ENCODE peak calls at places on chromosomes 7 and 10, in eight cellular contexts. One of them, this sample, is unnamed.

GRCh38 chr10:103626178-103626577 is 132.7 kb downstream of the NEURL1 start:
- DNase-seq in A549: no peak
- DNase-seq in neural progenitor cell: no peak
- DNase-seq in iPS DF 6.9: no peak
- DNase-seq in astrocyte: no peak
- DNase-seq in colonic mucosa: no peak
- DNase-seq in cardiac fibroblast: no peak
- DNase-seq in skeletal muscle cell: no peak
- DNase-seq in this sample: no peak

GRCh38 chr10:60384708-60385398 is 4.8 kb downstream of the ANK3 start:
- DNase-seq in skeletal muscle cell: peak
- DNase-seq in astrocyte: peak
- DNase-seq in neural progenitor cell: no peak
- DNase-seq in colonic mucosa: no peak
- DNase-seq in A549: peak
- DNase-seq in iPS DF 6.9: no peak
- DNase-seq in cardiac fibroblast: peak
- DNase-seq in this sample: no peak

GRCh38 chr10:79137826-79138225 is 69.1 kb downstream of the ZMIZ1 start:
- DNase-seq in iPS DF 6.9: no peak
- DNase-seq in astrocyte: peak
- DNase-seq in A549: no peak
- DNase-seq in neural progenitor cell: no peak
- DNase-seq in skeletal muscle cell: no peak
- DNase-seq in colonic mucosa: no peak
- DNase-seq in cardiac fibroblast: peak
- DNase-seq in this sample: no peak

GRCh38 chr10:33336606-33337334 is 2.3 kb upstream of the NRP1 start:
- DNase-seq in colonic mucosa: peak
- DNase-seq in neural progenitor cell: peak
- DNase-seq in A549: peak
- DNase-seq in skeletal muscle cell: no peak
- DNase-seq in cardiac fibroblast: peak
- DNase-seq in astrocyte: no peak
- DNase-seq in iPS DF 6.9: no peak
- DNase-seq in this sample: no peak

GRCh38 chr10:43093423-43094090 is 16.7 kb downstream of the RET start:
- DNase-seq in cardiac fibroblast: no peak
- DNase-seq in iPS DF 6.9: no peak
- DNase-seq in A549: peak
- DNase-seq in colonic mucosa: no peak
- DNase-seq in neural progenitor cell: peak
- DNase-seq in skeletal muscle cell: no peak
- DNase-seq in astrocyte: no peak
- DNase-seq in this sample: no peak

GRCh38 chr10:100816671-100817070 is 71.3 kb downstream of the PAX2 start:
- DNase-seq in colonic mucosa: no peak
- DNase-seq in astrocyte: no peak
- DNase-seq in neural progenitor cell: peak
- DNase-seq in A549: no peak
- DNase-seq in iPS DF 6.9: no peak
- DNase-seq in cardiac fibroblast: no peak
- DNase-seq in skeletal muscle cell: no peak
- DNase-seq in this sample: no peak

GRCh38 chr7:5425507-5426225 is 2.0 kb upstream of the TNRC18 start:
- DNase-seq in astrocyte: peak
- DNase-seq in iPS DF 6.9: no peak
- DNase-seq in cardiac fibroblast: peak
- DNase-seq in neural progenitor cell: peak
- DNase-seq in skeletal muscle cell: peak
- DNase-seq in A549: peak
- DNase-seq in colonic mucosa: peak
- DNase-seq in this sample: peak

GRCh38 chr10:123583639-123584418 is 82.3 kb upstream of the GPR26 start:
- DNase-seq in A549: peak
- DNase-seq in astrocyte: peak
- DNase-seq in neural progenitor cell: peak
- DNase-seq in skeletal muscle cell: peak
- DNase-seq in cardiac fibroblast: peak
- DNase-seq in colonic mucosa: peak
- DNase-seq in iPS DF 6.9: peak
- DNase-seq in this sample: peak

GRCh38 chr7:99631311-99632109 is 14.8 kb downstream of the ZSCAN25 start:
- DNase-seq in colonic mucosa: no peak
- DNase-seq in skeletal muscle cell: peak
- DNase-seq in astrocyte: no peak
- DNase-seq in iPS DF 6.9: no peak
- DNase-seq in A549: peak
- DNase-seq in cardiac fibroblast: peak
- DNase-seq in neural progenitor cell: peak
- DNase-seq in this sample: no peak

GRCh38 chr10:43218206-43218950 is 48.5 kb downstream of the RASGEF1A start:
- DNase-seq in astrocyte: peak
- DNase-seq in colonic mucosa: no peak
- DNase-seq in A549: no peak
- DNase-seq in skeletal muscle cell: no peak
- DNase-seq in cardiac fibroblast: no peak
- DNase-seq in neural progenitor cell: no peak
- DNase-seq in iPS DF 6.9: no peak
- DNase-seq in this sample: no peak

GRCh38 chr7:140348161-140348849 is 50.0 kb downstream of the SLC37A3 start:
- DNase-seq in skeletal muscle cell: no peak
- DNase-seq in cardiac fibroblast: peak
- DNase-seq in neural progenitor cell: no peak
- DNase-seq in iPS DF 6.9: no peak
- DNase-seq in A549: no peak
- DNase-seq in astrocyte: peak
- DNase-seq in colonic mucosa: no peak
- DNase-seq in this sample: no peak

GRCh38 chr10:112842832-112843360 is 107.2 kb upstream of the TCF7L2 start:
- DNase-seq in A549: no peak
- DNase-seq in cardiac fibroblast: peak
- DNase-seq in astrocyte: no peak
- DNase-seq in neural progenitor cell: peak
- DNase-seq in iPS DF 6.9: no peak
- DNase-seq in colonic mucosa: peak
- DNase-seq in skeletal muscle cell: peak
- DNase-seq in this sample: no peak

GRCh38 chr10:51667992-51668689 is 31.3 kb downstream of the CSTF2T start:
- DNase-seq in A549: no peak
- DNase-seq in astrocyte: peak
- DNase-seq in cardiac fibroblast: peak
- DNase-seq in iPS DF 6.9: no peak
- DNase-seq in skeletal muscle cell: no peak
- DNase-seq in colonic mucosa: no peak
- DNase-seq in neural progenitor cell: no peak
- DNase-seq in this sample: no peak

GRCh38 chr7:99428972-99429566 is 9.5 kb downstream of the PTCD1 start:
- DNase-seq in neural progenitor cell: no peak
- DNase-seq in A549: no peak
- DNase-seq in colonic mucosa: no peak
- DNase-seq in astrocyte: no peak
- DNase-seq in cardiac fibroblast: no peak
- DNase-seq in skeletal muscle cell: no peak
- DNase-seq in iPS DF 6.9: no peak
- DNase-seq in this sample: no peak

GRCh38 chr10:93199221-93199681 is 125.6 kb downstream of the CYP26A1 start:
- DNase-seq in A549: peak
- DNase-seq in skeletal muscle cell: no peak
- DNase-seq in cardiac fibroblast: peak
- DNase-seq in colonic mucosa: peak
- DNase-seq in astrocyte: peak
- DNase-seq in iPS DF 6.9: no peak
- DNase-seq in neural progenitor cell: peak
- DNase-seq in this sample: peak
- H3K4me3 ChIP-seq in A549: peak
- H3K4me3 ChIP-seq in skeletal muscle cell: peak
- H3K4me3 ChIP-seq in cardiac fibroblast: peak
- H3K4me3 ChIP-seq in colonic mucosa: peak
- H3K4me3 ChIP-seq in astrocyte: peak
- H3K4me3 ChIP-seq in iPS DF 6.9: no peak
- H3K4me3 ChIP-seq in neural progenitor cell: no peak
- H3K4me3 ChIP-seq in this sample: peak

DNA sequence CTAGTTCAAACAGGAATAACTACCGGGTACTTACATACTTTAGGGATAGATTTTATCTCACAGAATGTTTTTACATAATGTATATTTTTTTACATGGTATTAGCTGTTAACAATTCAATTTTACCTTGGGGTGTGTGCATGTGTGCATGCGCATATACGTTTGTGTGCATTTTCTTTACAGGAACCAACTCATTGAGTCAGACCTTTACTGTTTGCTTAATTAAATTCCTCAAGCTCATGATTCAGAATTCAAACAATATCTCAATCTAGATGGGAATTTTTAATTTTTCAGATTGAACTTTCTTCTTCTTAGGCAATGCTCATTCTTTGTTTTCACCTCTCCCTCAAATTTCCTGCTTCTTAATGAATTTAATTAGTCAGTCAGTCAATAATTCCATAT is 24.7 kb upstream of the WASL start:
- DNase-seq in skeletal muscle cell: no peak
- DNase-seq in iPS DF 6.9: no peak
- DNase-seq in cardiac fibroblast: no peak
- DNase-seq in A549: peak
- DNase-seq in neural progenitor cell: no peak
- DNase-seq in colonic mucosa: no peak
- DNase-seq in astrocyte: no peak
- DNase-seq in this sample: no peak
- H3K4me3 ChIP-seq in skeletal muscle cell: no peak
- H3K4me3 ChIP-seq in iPS DF 6.9: no peak
- H3K4me3 ChIP-seq in cardiac fibroblast: no peak
- H3K4me3 ChIP-seq in A549: no peak
- H3K4me3 ChIP-seq in neural progenitor cell: no peak
- H3K4me3 ChIP-seq in colonic mucosa: no peak
- H3K4me3 ChIP-seq in astrocyte: no peak
- H3K4me3 ChIP-seq in this sample: no peak

DNA sequence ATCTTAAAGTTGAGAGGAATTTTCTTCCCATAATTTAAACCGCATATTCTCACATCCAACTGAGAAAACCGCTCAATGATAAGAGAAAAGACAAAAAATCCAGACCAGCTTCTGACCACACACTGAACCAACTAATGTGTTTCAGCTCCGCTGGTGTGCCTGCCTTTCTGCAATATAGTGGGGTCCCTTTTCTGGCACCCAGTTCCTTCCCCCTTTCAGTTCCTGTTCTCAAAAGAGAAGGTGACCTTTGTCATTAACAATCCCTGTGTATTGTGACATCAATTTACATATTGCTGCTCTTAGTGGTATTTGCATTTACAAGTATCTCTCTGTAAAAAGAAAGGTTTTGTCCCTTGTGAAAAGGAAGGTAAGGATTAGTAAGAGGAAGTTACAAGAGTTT is 1.3 kb downstream of the PPP1R17 start:
- DNase-seq in astrocyte: no peak
- DNase-seq in iPS DF 6.9: no peak
- DNase-seq in cardiac fibroblast: no peak
- DNase-seq in colonic mucosa: no peak
- DNase-seq in A549: no peak
- DNase-seq in skeletal muscle cell: no peak
- DNase-seq in neural progenitor cell: no peak
- DNase-seq in this sample: no peak
- H3K4me3 ChIP-seq in astrocyte: no peak
- H3K4me3 ChIP-seq in iPS DF 6.9: no peak
- H3K4me3 ChIP-seq in cardiac fibroblast: no peak
- H3K4me3 ChIP-seq in colonic mucosa: no peak
- H3K4me3 ChIP-seq in A549: no peak
- H3K4me3 ChIP-seq in skeletal muscle cell: no peak
- H3K4me3 ChIP-seq in neural progenitor cell: no peak
- H3K4me3 ChIP-seq in this sample: no peak

DNA sequence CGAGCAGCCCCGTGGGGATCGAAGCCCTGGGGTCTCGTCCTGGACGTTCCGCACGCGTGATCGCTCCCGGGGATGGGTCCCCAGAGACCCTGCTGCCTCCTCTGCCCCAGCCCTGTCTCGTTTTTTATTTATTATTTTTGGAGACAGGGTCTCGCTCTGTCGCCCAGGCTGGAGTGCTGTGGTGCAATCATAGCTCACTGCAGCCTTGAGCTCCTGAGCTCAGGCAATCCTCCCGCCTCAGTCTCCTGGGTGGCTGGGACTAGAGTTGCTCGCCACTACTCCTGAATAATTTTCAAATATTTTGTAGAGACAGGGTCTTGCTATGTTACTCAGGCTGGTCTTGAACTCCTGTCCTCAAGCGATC is 319 bp upstream of the STX1A start:
- DNase-seq in astrocyte: no peak
- DNase-seq in colonic mucosa: no peak
- DNase-seq in iPS DF 6.9: no peak
- DNase-seq in skeletal muscle cell: no peak
- DNase-seq in neural progenitor cell: no peak
- DNase-seq in A549: no peak
- DNase-seq in cardiac fibroblast: no peak
- DNase-seq in this sample: no peak
- H3K4me3 ChIP-seq in astrocyte: peak
- H3K4me3 ChIP-seq in colonic mucosa: peak
- H3K4me3 ChIP-seq in iPS DF 6.9: peak
- H3K4me3 ChIP-seq in skeletal muscle cell: peak
- H3K4me3 ChIP-seq in neural progenitor cell: peak
- H3K4me3 ChIP-seq in A549: peak
- H3K4me3 ChIP-seq in cardiac fibroblast: peak
- H3K4me3 ChIP-seq in this sample: peak

This sample was measured in lung.